ENCODE peak calls at places on chromosome 5, in six cellular contexts. P is iPS-NIHi11, H is NCI-H774, J is HCT116, R is C1 segment of cervical spinal cord, S is NCI-H1436. D is an unnamed sample.

GRCh38 chr5:93433422-93433821 is 147.6 kb downstream of the NR2F1-AS1 start:
- DNase-seq in J (no peak), P (no peak), S (no peak), H (no peak), R (no peak), D (no peak)

GRCh38 chr5:143370440-143370839 is 33.0 kb downstream of the NR3C1 start:
- DNase-seq in J (no peak), P (no peak), S (no peak), H (no peak), R (no peak), D (no peak)

GRCh38 chr5:149265559-149265958 is 6.1 kb upstream of the AFAP1L1 start:
- DNase-seq in P (no peak), R (no peak), J (no peak), S (no peak), H (no peak), D (peak; percentile 6)

GRCh38 chr5:176647870-176648466 is 684 bp downstream of the TSPAN17 start:
- DNase-seq in S (no peak), H (no peak), P (peak; percentile 63), R (no peak), J (no peak), D (no peak)

GRCh38 chr5:69329905-69330489 is 2.6 kb downstream of the CCDC125 start:
- DNase-seq in H (no peak), P (no peak), R (no peak), S (no peak), J (no peak), D (no peak)

GRCh38 chr5:139837711-139838380 is 42.2 kb downstream of the PSD2 start:
- DNase-seq in S (no peak), R (no peak), P (no peak), H (no peak), J (no peak), D (no peak)

GRCh38 chr5:57685866-57686265 is 203.3 kb upstream of the ACTBL2 start:
- DNase-seq in J (no peak), P (no peak), H (no peak), S (no peak), R (no peak), D (no peak)

GRCh38 chr5:136028782-136029742 is at the start of gene TGFBI:
- DNase-seq in P (peak; percentile 92), S (no peak), J (no peak), H (peak; percentile 7), R (no peak), D (no peak)

GRCh38 chr5:81972496-81972791 is 621 bp downstream of the ATG10 start:
- DNase-seq in H (no peak), R (no peak), P (no peak), S (no peak), J (no peak), D (no peak)

GRCh38 chr5:103177543-103177942 is 57.4 kb downstream of the PPIP5K2 start:
- DNase-seq in J (no peak), S (no peak), H (no peak), P (no peak), R (no peak), D (no peak)

GRCh38 chr5:132050136-132050535 is 10.3 kb upstream of the IL3 start:
- DNase-seq in P (no peak), H (no peak), J (no peak), S (no peak), R (peak; percentile 53), D (no peak)

GRCh38 chr5:33102551-33102950 is 338.2 kb upstream of the TARS1 start:
- DNase-seq in J (no peak), P (no peak), S (no peak), H (no peak), R (no peak), D (no peak)

GRCh38 chr5:143229896-143230675 is 173.4 kb downstream of the NR3C1 start:
- DNase-seq in P (peak; percentile 18), J (no peak), H (no peak), S (peak; percentile 25), R (no peak), D (peak; percentile 81)

GRCh38 chr5:1494780-1495524 is 28.8 kb downstream of the LPCAT1 start:
- DNase-seq in H (no peak), P (no peak), R (no peak), J (no peak), S (no peak), D (no peak)

GRCh38 chr5:9712506-9713285 is 82.5 kb upstream of the TAS2R1 start:
- DNase-seq in P (no peak), R (no peak), J (no peak), H (no peak), S (no peak), D (no peak)

GRCh38 chr5:168239325-168239724 is 52.1 kb upstream of the WWC1 start:
- DNase-seq in S (no peak), P (peak; percentile 50), R (no peak), H (no peak), J (no peak), D (no peak)

GRCh38 chr5:94432499-94432898 is 185.9 kb downstream of the KIAA0825 start:
- DNase-seq in J (no peak), R (no peak), P (no peak), H (no peak), S (no peak), D (no peak)

GRCh38 chr5:111232311-111233049 is 8.3 kb downstream of the CAMK4 start:
- DNase-seq in J (no peak), R (no peak), S (no peak), H (no peak), P (no peak), D (no peak)

GRCh38 chr5:177366528-177367322 is 9.0 kb downstream of the RGS14 start:
- DNase-seq in S (no peak), R (peak; percentile 28), P (peak; percentile 93), J (no peak), H (no peak), D (peak; percentile 91)

GRCh38 chr5:90406466-90406865 is 3.1 kb downstream of the CETN3 start:
- DNase-seq in J (no peak), R (no peak), P (no peak), H (no peak), S (no peak), D (no peak)

GRCh38 chr5:104347119-104347708 is 784.6 kb upstream of the NUDT12 start:
- DNase-seq in H (no peak), P (no peak), R (no peak), J (peak; percentile 6), S (no peak), D (no peak)

GRCh38 chr5:92163906-92164305 is 780.8 kb upstream of the ARRDC3 start:
- DNase-seq in H (no peak), J (no peak), S (no peak), P (no peak), R (no peak), D (no peak)

GRCh38 chr5:144451187-144451973 is 280.7 kb downstream of the KCTD16 start:
- DNase-seq in H (no peak), J (no peak), P (no peak), S (no peak), R (no peak), D (no peak)

GRCh38 chr5:19342942-19343341 is 645.1 kb downstream of the CDH18 start:
- DNase-seq in H (no peak), S (no peak), J (no peak), R (no peak), P (no peak), D (no peak)

GRCh38 chr5:155459889-155460500 is 446.4 kb downstream of the KIF4B start:
- DNase-seq in R (no peak), P (no peak), J (no peak), S (no peak), H (no peak), D (no peak)

GRCh38 chr5:140042551-140043507 is at the start of gene NRG2:
- DNase-seq in R (peak; percentile 69), J (peak; percentile 24), P (peak; percentile 91), S (peak; percentile 58), H (peak; percentile 10), D (peak; percentile 90)

GRCh38 chr5:165805756-165806155 is 2300.3 kb downstream of the MAT2B start:
- DNase-seq in P (peak; percentile 26), J (no peak), H (no peak), R (no peak), S (no peak), D (no peak)

GRCh38 chr5:75017971-75018370 is 34.4 kb downstream of the GCNT4 start:
- DNase-seq in P (no peak), J (no peak), R (no peak), S (no peak), H (no peak), D (no peak)

GRCh38 chr5:167720676-167721260 is 570.7 kb upstream of the WWC1 start:
- DNase-seq in J (no peak), P (no peak), R (no peak), H (no peak), S (no peak), D (no peak)

D was measured in NCI-H526.